ENCODE peak calls at places on chromosomes 1 and 21, in nine cellular contexts. C, B, R, K, F, P, Z, S and W are unnamed samples.

GRCh38 chr1:156086256-156086662 is 4.0 kb upstream of the MEX3A start:
- DNase-seq in P (peak; percentile 67), R (no peak), Z (no peak), C (no peak), F (no peak), S (no peak), K (no peak), B (no peak), W (no peak)

GRCh38 chr1:201941420-201942128 is 4.8 kb downstream of the LMOD1 start:
- DNase-seq in P (no peak), S (peak; percentile 42), F (no peak), R (no peak), B (no peak), Z (no peak), C (no peak), K (no peak), W (no peak)

GRCh38 chr1:67317803-67318202 is 10.1 kb downstream of the IL12RB2 start:
- DNase-seq in R (no peak), P (no peak), K (no peak), C (no peak), Z (no peak), B (no peak), S (no peak), F (no peak), W (no peak)

GRCh38 chr1:18633428-18634155 is 2.9 kb downstream of the PAX7 start:
- DNase-seq in R (no peak), K (no peak), F (no peak), C (no peak), B (no peak), Z (no peak), S (no peak), P (no peak), W (no peak)

GRCh38 chr1:185375583-185375982 is 58.5 kb upstream of the IVNS1ABP start:
- DNase-seq in K (peak; percentile 93), S (no peak), B (no peak), P (no peak), Z (no peak), C (no peak), R (no peak), F (no peak), W (no peak)

GRCh38 chr1:48109390-48110009 is 112.3 kb upstream of the TRABD2B start:
- DNase-seq in S (peak; percentile 55), P (peak; percentile 43), F (peak; percentile 41), R (peak; percentile 10), K (peak; percentile 33), Z (no peak), C (peak; percentile 2), B (no peak), W (no peak)

GRCh38 chr21:14916676-14917141 is 148.1 kb downstream of the NRIP1 start:
- DNase-seq in K (no peak), F (no peak), P (no peak), Z (no peak), R (no peak), B (no peak), S (no peak), C (no peak), W (no peak)

GRCh38 chr1:63322248-63322943 is at the start of gene FOXD3:
- DNase-seq in C (peak; percentile 63), Z (no peak), F (no peak), P (peak; percentile 74), S (peak; percentile 55), K (peak; percentile 64), R (peak; percentile 42), B (peak; percentile 3), W (peak; percentile 41)

GRCh38 chr1:228089520-228090380 is 7.2 kb downstream of the ARF1 start:
- DNase-seq in Z (no peak), S (no peak), K (no peak), B (no peak), P (no peak), F (no peak), R (no peak), C (no peak), W (no peak)

GRCh38 chr1:10724511-10724910 is 71.9 kb downstream of the CASZ1 start:
- DNase-seq in S (no peak), B (no peak), R (no peak), K (no peak), F (no peak), C (no peak), Z (no peak), P (no peak), W (no peak)

GRCh38 chr1:66583021-66583420 is 49.1 kb downstream of the SGIP1 start:
- DNase-seq in K (no peak), B (no peak), R (no peak), P (no peak), C (no peak), S (no peak), Z (no peak), F (no peak), W (no peak)

GRCh38 chr1:213474054-213474453 is 423.0 kb downstream of the RPS6KC1 start:
- DNase-seq in S (no peak), K (no peak), Z (no peak), C (peak; percentile 34), P (no peak), B (no peak), R (peak; percentile 70), F (no peak), W (no peak)

GRCh38 chr1:240876071-240876470 is 264.1 kb upstream of the GREM2 start:
- DNase-seq in P (no peak), S (no peak), F (no peak), K (no peak), Z (no peak), R (no peak), B (no peak), C (no peak), W (no peak)